ENCODE peak calls at places on chromosomes 11 and 22, in six cellular contexts. S is lower lobe of right lung, T is mucosa of descending colon, G is mesenchymal stem cell, Q is SK-N-SH, P is HAP-1. U is an unnamed sample. For H3K9me3, the result is how much of the 10 kb centered on the place peaks cover.

GRCh38 chr11:7520981-7521487 is 7.2 kb downstream of the PPFIBP2 start:
- DNase-seq in S (no peak), T (no peak), G (peak), Q (no peak), P (no peak), U (no peak)

GRCh38 chr11:106091480-106092123 is 14.1 kb downstream of the AASDHPPT start:
- DNase-seq in S (no peak), T (no peak), G (peak), Q (no peak), P (no peak), U (no peak)

GRCh38 chr22:39405346-39406085 is 5.9 kb downstream of the TAB1 start:
- DNase-seq in S (no peak), T (no peak), G (no peak), Q (no peak), P (no peak), U (no peak)

GRCh38 chr11:84524422-84525051 is 1102.6 kb downstream of the DLG2 start:
- DNase-seq in S (no peak), T (no peak), G (peak), Q (peak), P (peak), U (no peak)

GRCh38 chr22:44144046-44144569 is 36.6 kb upstream of the PARVG start:
- DNase-seq in S (no peak), T (no peak), G (no peak), Q (no peak), P (no peak), U (no peak)

GRCh38 chr22:26756675-26757293 is 99.4 kb downstream of the MIAT start:
- DNase-seq in S (peak), T (peak), G (peak), Q (peak), P (peak), U (no peak)

GRCh38 chr11:72724851-72725730 is 27.1 kb downstream of the ARAP1 start:
- DNase-seq in S (no peak), T (peak), G (peak), Q (peak), P (peak), U (peak)

GRCh38 chr11:84922836-84923235 is 704.3 kb downstream of the DLG2 start:
- DNase-seq in S (no peak), T (peak), G (no peak), Q (no peak), P (peak), U (no peak)

GRCh38 chr11:112724194-112724790 is 236.9 kb upstream of the NCAM1 start:
- DNase-seq in S (no peak), T (no peak), G (no peak), Q (peak), P (no peak), U (no peak)

GRCh38 chr11:98572941-98573340 is 447.8 kb upstream of the CNTN5 start:
- DNase-seq in S (no peak), T (no peak), G (no peak), Q (no peak), P (no peak), U (no peak)

GRCh38 chr11:13042873-13043338 is 33.8 kb downstream of the RASSF10 start:
- DNase-seq in S (no peak), T (no peak), G (no peak), Q (no peak), P (no peak), U (no peak)

GRCh38 chr11:87926250-87926970 is 248.8 kb downstream of the RAB38 start:
- DNase-seq in S (no peak), T (no peak), G (peak), Q (no peak), P (no peak), U (no peak)

GRCh38 chr11:85483861-85484260 is 143.3 kb downstream of the DLG2 start:
- DNase-seq in S (no peak), T (no peak), G (no peak), Q (no peak), P (no peak), U (no peak)

GRCh38 chr11:71568707-71569349 is 3.5 kb downstream of the KRTAP5-10 start:
- DNase-seq in S (no peak), T (peak), G (no peak), Q (peak), P (no peak), U (no peak)

GRCh38 chr11:63747006-63747405 is 21.6 kb downstream of the ZFTA start:
- DNase-seq in S (no peak), T (no peak), G (no peak), Q (no peak), P (no peak), U (no peak)

GRCh38 chr22:21937041-21937820 is 15.4 kb downstream of the PPM1F start:
- DNase-seq in S (peak), T (peak), G (no peak), Q (no peak), P (no peak), U (no peak)

GRCh38 chr11:58004664-58005063 is 19.0 kb upstream of the OR9Q1 start:
- DNase-seq in S (no peak), T (no peak), G (no peak), Q (no peak), P (no peak), U (no peak)

GRCh38 chr11:134380785-134381184 is 31.3 kb downstream of the B3GAT1 start:
- DNase-seq in S (no peak), T (no peak), G (no peak), Q (no peak), P (no peak), U (no peak)

GRCh38 chr11:14380947-14381555 is 22.1 kb upstream of the RRAS2 start:
- DNase-seq in S (peak), T (peak), G (peak), Q (peak), P (peak), U (no peak)

GRCh38 chr11:57283231-57283990 is 41.3 kb downstream of the TNKS1BP1 start:
- DNase-seq in S (no peak), T (peak), G (no peak), Q (no peak), P (peak), U (peak)

GRCh38 chr11:79229047-79229446 is 211.8 kb downstream of the TENM4 start:
- DNase-seq in S (no peak), T (no peak), G (no peak), Q (no peak), P (no peak), U (no peak)

GRCh38 chr11:199782-200181 is 6.9 kb downstream of the SCGB1C1 start:
- DNase-seq in S (peak), T (no peak), G (no peak), Q (no peak), P (no peak), U (no peak)

GRCh38 chr22:29524440-29525191 is 28.9 kb downstream of the THOC5 start:
- DNase-seq in S (no peak), T (peak), G (peak), Q (peak), P (no peak), U (peak)

GRCh38 chr22:39462443-39463147 is 5.8 kb downstream of the MGAT3 start:
- DNase-seq in S (no peak), T (no peak), G (no peak), Q (peak), P (no peak), U (no peak)

GRCh38 chr11:72588656-72589410 is 85.4 kb downstream of the PDE2A start:
- DNase-seq in S (no peak), T (no peak), G (no peak), Q (no peak), P (no peak), U (no peak)

GRCh38 chr11:75365711-75366181 is 14.3 kb upstream of the ARRB1 start:
- DNase-seq in S (no peak), T (no peak), G (peak), Q (no peak), P (no peak), U (no peak)

GRCh38 chr22:22959147-22959827 is 71.7 kb downstream of the IGLL5 start:
- DNase-seq in S (no peak), T (peak), G (peak), Q (peak), P (peak), U (peak)

GRCh38 chr11:130211144-130211543 is 51.6 kb downstream of the ST14 start:
- DNase-seq in S (no peak), T (peak), G (no peak), Q (no peak), P (no peak), U (no peak)

GRCh38 chr22:50141891-50142363 is 28.6 kb upstream of the PANX2 start:
- DNase-seq in S (no peak), T (no peak), G (peak), Q (peak), P (no peak), U (no peak)

GRCh38 chr11:21180194-21180593 is 510.8 kb downstream of the NELL1 start:
- DNase-seq in S (no peak), T (no peak), G (no peak), Q (no peak), P (no peak), U (no peak)

GRCh38 chr11:90218606-90219005 is 4.2 kb downstream of the CHORDC1 start:
- DNase-seq in S (peak), T (no peak), G (no peak), Q (no peak), P (no peak), U (no peak)

GRCh38 chr11:69931060-69931910 is 112.1 kb upstream of the FGF3 start:
- DNase-seq in S (peak), T (no peak), G (no peak), Q (no peak), P (no peak), U (no peak)

DNA sequence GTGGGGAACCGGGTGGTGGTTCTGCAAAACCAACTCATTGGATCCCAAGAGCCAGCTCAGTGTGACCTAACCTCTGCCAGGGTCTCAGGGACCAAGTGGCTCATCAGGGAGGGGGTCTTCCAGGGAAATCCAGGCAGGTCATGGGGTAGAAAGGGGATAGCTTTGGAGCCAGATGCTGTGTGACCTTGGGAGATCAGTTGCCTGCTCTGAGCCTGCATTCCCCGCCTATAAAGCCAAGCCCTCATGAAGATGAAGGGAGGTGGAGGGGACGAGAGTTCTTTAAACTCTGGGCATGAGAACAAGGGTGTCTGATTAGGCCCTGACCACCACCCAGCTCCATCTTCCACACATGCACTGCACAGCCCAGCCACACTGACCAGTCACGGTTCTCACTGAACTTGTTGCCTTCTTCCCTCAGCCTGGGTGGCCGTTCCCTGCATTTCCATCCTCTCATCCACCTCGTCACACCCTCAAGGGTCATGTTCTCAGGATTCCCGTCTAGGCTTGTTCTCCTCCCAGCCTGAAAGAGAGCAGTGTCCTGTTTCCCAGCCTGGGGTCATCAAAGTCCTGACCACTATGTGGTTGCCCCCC is 475.5 kb downstream of the TBC1D22A start:
- DNase-seq in S (no peak), T (no peak), G (no peak), Q (no peak), P (no peak), U (no peak)
- H3K9me3 ChIP-seq in S (under half), T (under half), G (under half), Q (under half), P (under half), U (under half)

DNA sequence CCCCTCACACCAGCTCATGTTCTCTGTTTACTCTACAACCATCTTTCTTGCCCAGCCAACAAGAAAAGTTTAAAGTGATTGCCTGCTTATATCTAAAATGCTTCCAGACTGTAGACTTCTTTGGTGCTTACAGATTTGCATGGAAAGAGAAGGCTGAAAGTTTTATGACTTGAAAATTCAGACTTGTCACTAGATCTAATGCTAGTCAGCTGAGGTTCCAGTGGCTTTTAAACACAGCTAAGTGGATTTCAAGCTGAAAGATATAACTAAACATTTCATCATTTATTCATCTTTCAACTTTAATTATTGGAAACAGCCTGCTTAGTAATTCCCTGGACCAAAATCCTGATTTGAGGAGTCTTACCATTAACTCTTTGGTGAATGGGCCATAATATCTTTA is 178.4 kb downstream of the NAV2 start:
- DNase-seq in S (no peak), T (no peak), G (no peak), Q (no peak), P (no peak), U (no peak)
- H3K9me3 ChIP-seq in S (under half), T (under half), G (under half), Q (under half), P (under half), U (under half)

GRCh38 chr22:47299879-47300697 is 537.6 kb downstream of the TBC1D22A start:
- DNase-seq in S (no peak), T (no peak), G (no peak), Q (peak), P (no peak), U (no peak)
- H3K9me3 ChIP-seq in S (under half), T (under half), G (under half), Q (under half), P (under half), U (under half)

GRCh38 chr11:2630679-2631078 is 69.1 kb downstream of the KCNQ1OT1 start:
- DNase-seq in S (no peak), T (no peak), G (no peak), Q (no peak), P (no peak), U (no peak)

GRCh38 chr11:2625183-2625582 is 74.6 kb downstream of the KCNQ1OT1 start:
- DNase-seq in S (no peak), T (no peak), G (peak), Q (no peak), P (no peak), U (no peak)

DNA sequence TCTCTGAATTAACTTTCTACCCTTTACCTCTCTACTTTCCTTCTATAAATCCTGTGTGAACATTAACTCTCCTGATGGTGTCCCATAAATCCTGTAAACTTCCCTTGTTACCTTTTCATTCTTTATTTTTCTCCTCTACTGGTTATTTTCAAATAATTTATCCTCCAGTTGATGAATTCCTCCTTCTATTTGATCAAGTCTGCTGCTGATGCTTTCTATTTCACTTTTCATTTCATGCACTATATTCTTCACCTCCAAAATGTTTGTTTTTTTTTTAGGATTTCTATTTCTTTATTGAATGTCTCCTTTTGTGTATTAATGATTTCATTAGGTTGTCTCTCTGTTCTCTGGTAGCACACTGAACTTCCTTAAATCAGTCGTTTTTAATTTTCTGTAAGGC is 68.6 kb downstream of the KCNQ1OT1 start:
- DNase-seq in S (no peak), T (no peak), G (no peak), Q (no peak), P (no peak), U (no peak)
- H3K9me3 ChIP-seq in S (under half), T (under half), G (half or more), Q (under half), P (under half), U (under half)

GRCh38 chr11:31847761-31848160 is 36.6 kb upstream of the PAX6 start:
- DNase-seq in S (no peak), T (no peak), G (no peak), Q (no peak), P (no peak), U (no peak)
- H3K9me3 ChIP-seq in S (under half), T (under half), G (under half), Q (under half), P (under half), U (under half)

DNA sequence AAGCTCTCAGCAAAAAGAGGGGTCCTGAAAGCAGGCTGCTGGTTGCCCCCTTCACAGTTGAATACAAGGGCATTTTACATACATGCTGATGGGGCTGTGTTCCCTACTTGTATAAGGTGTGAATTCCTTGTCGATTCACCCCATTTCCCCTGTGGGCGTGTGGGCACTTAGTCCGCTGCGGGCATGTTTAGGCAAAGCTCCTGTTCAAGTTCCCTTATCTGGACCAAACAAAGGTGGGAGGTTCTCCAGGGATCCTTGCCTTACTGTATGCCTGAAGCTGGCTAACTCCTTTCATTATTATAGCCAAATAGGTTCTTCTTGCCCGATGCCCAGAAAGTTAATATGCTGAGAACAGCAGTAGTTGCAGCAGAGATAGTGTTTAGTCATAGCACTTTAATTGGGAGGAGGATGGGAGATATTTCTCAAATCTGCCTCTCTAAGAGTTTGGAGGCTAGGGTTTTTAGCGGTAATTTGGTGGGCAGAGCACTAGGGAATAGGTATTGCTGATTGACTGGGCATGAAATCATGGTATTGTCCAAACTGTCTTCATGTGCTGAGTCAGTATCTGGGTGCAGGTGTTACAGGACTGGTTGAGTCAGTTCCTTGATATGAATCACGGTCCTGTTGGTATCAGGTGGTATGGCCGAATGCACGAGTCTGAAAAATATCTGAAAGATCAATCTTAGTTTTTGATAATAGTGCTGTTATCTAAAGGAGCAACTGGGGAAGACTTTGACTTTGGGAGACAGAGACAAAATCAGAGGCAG is 32.7 kb downstream of the METTL15 start:
- DNase-seq in S (no peak), T (no peak), G (no peak), Q (no peak), P (no peak), U (no peak)
- H3K9me3 ChIP-seq in S (under half), T (under half), G (under half), Q (under half), P (under half), U (under half)

DNA sequence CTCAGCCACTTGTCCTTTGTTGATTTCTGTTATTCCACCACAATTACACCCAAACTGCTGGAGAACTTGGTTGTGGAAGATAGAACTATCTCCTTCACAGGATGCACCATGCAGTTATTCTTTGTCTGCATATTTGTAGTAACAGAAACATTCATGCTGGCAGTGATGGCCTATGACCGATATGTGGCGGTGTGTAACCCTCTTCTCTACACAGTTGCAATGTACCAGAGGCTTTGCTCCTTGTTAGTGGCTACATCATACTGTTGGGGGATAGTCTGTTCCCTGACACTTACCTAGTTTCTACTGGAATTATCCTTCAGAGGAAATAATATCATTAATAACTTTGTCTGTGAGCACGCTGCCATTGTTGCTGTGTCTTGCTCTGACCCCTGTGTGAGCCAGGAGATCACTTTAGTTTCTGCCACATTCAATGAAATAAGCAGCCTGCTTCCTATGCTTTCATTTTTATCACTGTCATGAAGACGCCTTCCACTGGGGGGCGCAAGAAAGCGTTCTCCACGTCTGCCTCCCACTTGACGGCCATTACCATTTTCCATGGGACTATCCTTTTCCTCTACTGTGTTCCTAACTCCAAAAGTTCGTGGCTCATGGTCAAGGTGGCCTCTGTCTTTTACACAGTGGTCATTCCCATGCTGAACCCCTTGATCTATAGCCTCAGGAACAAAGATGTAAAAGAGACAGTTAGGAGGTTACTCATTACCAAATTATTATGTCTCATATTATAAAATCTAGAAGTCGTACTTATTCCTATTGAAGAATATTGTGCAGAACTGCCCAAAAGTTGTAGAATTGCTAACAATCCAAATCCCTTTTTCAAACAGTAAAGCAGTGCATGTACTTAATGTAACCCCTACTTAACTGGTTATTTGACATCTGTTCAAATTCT is 53.2 kb downstream of the OR4C6 start:
- DNase-seq in S (no peak), T (peak), G (no peak), Q (peak), P (no peak), U (no peak)
- H3K9me3 ChIP-seq in S (under half), T (under half), G (under half), Q (under half), P (under half), U (under half)

DNA sequence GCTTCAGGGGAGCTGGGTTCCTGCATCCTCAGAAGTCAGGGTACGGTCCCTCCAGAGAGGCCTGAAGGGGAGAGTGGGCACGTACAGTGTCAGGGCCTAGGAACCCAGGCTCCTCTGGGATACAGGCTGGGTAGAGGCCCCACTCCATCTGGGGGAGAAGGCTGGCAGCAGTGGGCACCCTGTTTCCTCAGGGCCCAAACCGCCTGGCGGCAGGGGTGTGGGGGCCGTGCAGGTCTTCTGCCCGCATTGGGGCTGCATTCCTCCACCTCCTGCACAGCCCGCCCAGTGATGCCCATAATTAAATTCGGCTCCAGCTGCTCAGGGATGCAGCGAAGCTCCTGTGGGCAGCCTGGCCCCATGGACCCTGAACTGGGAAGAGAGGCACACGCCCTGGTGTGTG is 35.5 kb downstream of the KCNQ1OT1 start:
- DNase-seq in S (no peak), T (no peak), G (no peak), Q (no peak), P (no peak), U (no peak)
- H3K9me3 ChIP-seq in S (under half), T (under half), G (under half), Q (under half), P (under half), U (under half)